ENCODE peak calls at places on chromosomes 11 and 22, in five cellular contexts. P is KBM-7, F is NCI-H1417, I is AG04450, U is Kasumi-1. M is an unnamed sample.

GRCh38 chr11:101975734-101976133 is 59.4 kb upstream of the ANGPTL5 start:
- DNase-seq in P (no peak), F (no peak), I (no peak), U (no peak), M (no peak)

GRCh38 chr11:120400564-120401364 is 64.6 kb downstream of the ARHGEF12 start:
- DNase-seq in P (no peak), F (peak), I (peak), U (peak), M (no peak)

GRCh38 chr11:2781413-2782274 is 81.8 kb upstream of the KCNQ1OT1 start:
- DNase-seq in P (peak), F (no peak), I (no peak), U (no peak), M (no peak)

GRCh38 chr11:65552413-65552951 is 5.7 kb downstream of the LTBP3 start:
- DNase-seq in P (no peak), F (peak), I (no peak), U (peak), M (no peak)

GRCh38 chr11:65417702-65418430 is 4.7 kb upstream of the NEAT1 start:
- DNase-seq in P (peak), F (no peak), I (no peak), U (peak), M (peak)

GRCh38 chr11:77506857-77507256 is 33.0 kb upstream of the PAK1 start:
- DNase-seq in P (peak), F (peak), I (no peak), U (no peak), M (no peak)

GRCh38 chr22:33743756-33744155 is 176.5 kb downstream of the LARGE1 start:
- DNase-seq in P (no peak), F (no peak), I (no peak), U (no peak), M (no peak)

GRCh38 chr11:5004429-5005274 is 10.0 kb downstream of the OR51L1 start:
- DNase-seq in P (peak), F (peak), I (peak), U (peak), M (no peak)

GRCh38 chr11:117064275-117064674 is 34.0 kb downstream of the SIK3 start:
- DNase-seq in P (no peak), F (no peak), I (no peak), U (peak), M (no peak)

GRCh38 chr11:99199336-99199735 is 178.6 kb downstream of the CNTN5 start:
- DNase-seq in P (no peak), F (no peak), I (no peak), U (no peak), M (no peak)

GRCh38 chr11:118699508-118700220 is 20.2 kb upstream of the TREH start:
- DNase-seq in P (no peak), F (no peak), I (no peak), U (no peak), M (no peak)

GRCh38 chr22:32016081-32016480 is 27.0 kb upstream of the SLC5A1 start:
- DNase-seq in P (no peak), F (no peak), I (no peak), U (no peak), M (no peak)

GRCh38 chr11:64448599-64449380 is 89.8 kb downstream of the RPS6KA4 start:
- DNase-seq in P (peak), F (peak), I (no peak), U (peak), M (peak)

GRCh38 chr11:14905104-14906033 is 13.3 kb upstream of the CYP2R1 start:
- DNase-seq in P (no peak), F (no peak), I (no peak), U (peak), M (peak)

GRCh38 chr11:73477518-73477917 is 101.3 kb downstream of the RELT start:
- DNase-seq in P (no peak), F (no peak), I (no peak), U (no peak), M (no peak)

GRCh38 chr11:69393178-69393832 is 88.2 kb upstream of the LINC01488 start:
- DNase-seq in P (no peak), F (no peak), I (no peak), U (no peak), M (no peak)

GRCh38 chr11:35235498-35235897 is 96.5 kb downstream of the CD44 start:
- DNase-seq in P (no peak), F (no peak), I (no peak), U (no peak), M (no peak)